ENCODE peak calls at places on chromosomes 11 and 22, in ten cellular contexts. One of them, this sample, is unnamed.
A peak's percentile ranks its signal among the peaks of the same experiment; 100 is the strongest.

GRCh38 chr11:110079726-110080125 is 13.5 kb upstream of the ZC3H12C start:
- DNase-seq in thoracic aorta: no peak
- DNase-seq in endothelial cell: no peak
- DNase-seq in body of pancreas: no peak
- DNase-seq in A673: no peak
- DNase-seq in psoas muscle: no peak
- DNase-seq in fibroblast of villous mesenchyme: no peak
- DNase-seq in astrocyte of the spinal cord: no peak
- DNase-seq in CD4-positive, alpha-beta T cell: no peak
- DNase-seq in cardiac fibroblast: no peak
- DNase-seq in this sample: no peak

GRCh38 chr11:8440649-8441048 is 153.4 kb downstream of the STK33 start:
- DNase-seq in body of pancreas: no peak
- DNase-seq in CD4-positive, alpha-beta T cell: no peak
- DNase-seq in cardiac fibroblast: no peak
- DNase-seq in astrocyte of the spinal cord: no peak
- DNase-seq in endothelial cell: no peak
- DNase-seq in psoas muscle: no peak
- DNase-seq in fibroblast of villous mesenchyme: no peak
- DNase-seq in thoracic aorta: no peak
- DNase-seq in A673: no peak
- DNase-seq in this sample: no peak

GRCh38 chr11:85805387-85805786 is 5.6 kb downstream of the SYTL2 start:
- DNase-seq in body of pancreas: no peak
- DNase-seq in cardiac fibroblast: no peak
- DNase-seq in psoas muscle: no peak
- DNase-seq in endothelial cell: no peak
- DNase-seq in CD4-positive, alpha-beta T cell: no peak
- DNase-seq in fibroblast of villous mesenchyme: no peak
- DNase-seq in A673: no peak
- DNase-seq in astrocyte of the spinal cord: peak; percentile 39
- DNase-seq in thoracic aorta: no peak
- DNase-seq in this sample: no peak

GRCh38 chr11:134716582-134716981 is 304.5 kb upstream of the B3GAT1 start:
- DNase-seq in psoas muscle: no peak
- DNase-seq in cardiac fibroblast: no peak
- DNase-seq in A673: no peak
- DNase-seq in CD4-positive, alpha-beta T cell: no peak
- DNase-seq in fibroblast of villous mesenchyme: no peak
- DNase-seq in thoracic aorta: no peak
- DNase-seq in body of pancreas: no peak
- DNase-seq in endothelial cell: no peak
- DNase-seq in astrocyte of the spinal cord: no peak
- DNase-seq in this sample: no peak

GRCh38 chr11:63919267-63920125 is 2.5 kb upstream of the RCOR2 start:
- DNase-seq in body of pancreas: peak; percentile 30
- DNase-seq in astrocyte of the spinal cord: peak; percentile 37
- DNase-seq in cardiac fibroblast: peak; percentile 19
- DNase-seq in CD4-positive, alpha-beta T cell: no peak
- DNase-seq in psoas muscle: peak; percentile 69
- DNase-seq in fibroblast of villous mesenchyme: peak; percentile 35
- DNase-seq in A673: no peak
- DNase-seq in thoracic aorta: no peak
- DNase-seq in endothelial cell: no peak
- DNase-seq in this sample: no peak

GRCh38 chr11:120119121-120119520 is 18.8 kb downstream of the TRIM29 start:
- DNase-seq in A673: no peak
- DNase-seq in CD4-positive, alpha-beta T cell: no peak
- DNase-seq in body of pancreas: no peak
- DNase-seq in fibroblast of villous mesenchyme: no peak
- DNase-seq in astrocyte of the spinal cord: no peak
- DNase-seq in psoas muscle: no peak
- DNase-seq in cardiac fibroblast: no peak
- DNase-seq in endothelial cell: no peak
- DNase-seq in thoracic aorta: no peak
- DNase-seq in this sample: no peak

GRCh38 chr11:8100605-8101004 is 19.6 kb downstream of the TUB start:
- DNase-seq in thoracic aorta: no peak
- DNase-seq in A673: no peak
- DNase-seq in CD4-positive, alpha-beta T cell: no peak
- DNase-seq in psoas muscle: no peak
- DNase-seq in fibroblast of villous mesenchyme: no peak
- DNase-seq in cardiac fibroblast: no peak
- DNase-seq in astrocyte of the spinal cord: no peak
- DNase-seq in body of pancreas: no peak
- DNase-seq in endothelial cell: no peak
- DNase-seq in this sample: no peak

GRCh38 chr22:26170795-26171194 is 1.5 kb downstream of the SEZ6L start:
- DNase-seq in body of pancreas: peak; percentile 34
- DNase-seq in cardiac fibroblast: no peak
- DNase-seq in CD4-positive, alpha-beta T cell: no peak
- DNase-seq in fibroblast of villous mesenchyme: no peak
- DNase-seq in thoracic aorta: no peak
- DNase-seq in psoas muscle: no peak
- DNase-seq in astrocyte of the spinal cord: no peak
- DNase-seq in A673: peak; percentile 41
- DNase-seq in endothelial cell: peak; percentile 52
- DNase-seq in this sample: no peak

GRCh38 chr11:70225629-70226582 is 22.8 kb downstream of the FADD start:
- DNase-seq in CD4-positive, alpha-beta T cell: no peak
- DNase-seq in psoas muscle: peak; percentile 67
- DNase-seq in cardiac fibroblast: no peak
- DNase-seq in endothelial cell: no peak
- DNase-seq in astrocyte of the spinal cord: no peak
- DNase-seq in fibroblast of villous mesenchyme: no peak
- DNase-seq in A673: peak; percentile 62
- DNase-seq in body of pancreas: no peak
- DNase-seq in thoracic aorta: no peak
- DNase-seq in this sample: no peak

GRCh38 chr11:8775341-8776133 is 92.9 kb downstream of the RPL27A start:
- DNase-seq in thoracic aorta: no peak
- DNase-seq in CD4-positive, alpha-beta T cell: no peak
- DNase-seq in astrocyte of the spinal cord: no peak
- DNase-seq in psoas muscle: no peak
- DNase-seq in endothelial cell: no peak
- DNase-seq in cardiac fibroblast: no peak
- DNase-seq in fibroblast of villous mesenchyme: no peak
- DNase-seq in A673: no peak
- DNase-seq in body of pancreas: peak; percentile 65
- DNase-seq in this sample: no peak

GRCh38 chr11:105151936-105152554 is 12.5 kb upstream of the CARD18 start:
- DNase-seq in body of pancreas: no peak
- DNase-seq in astrocyte of the spinal cord: peak; percentile 55
- DNase-seq in thoracic aorta: no peak
- DNase-seq in cardiac fibroblast: peak; percentile 91
- DNase-seq in fibroblast of villous mesenchyme: peak; percentile 52
- DNase-seq in A673: no peak
- DNase-seq in psoas muscle: no peak
- DNase-seq in CD4-positive, alpha-beta T cell: no peak
- DNase-seq in endothelial cell: no peak
- DNase-seq in this sample: no peak

GRCh38 chr11:122138759-122139594 is 23.0 kb upstream of the BLID start:
- DNase-seq in psoas muscle: no peak
- DNase-seq in astrocyte of the spinal cord: no peak
- DNase-seq in CD4-positive, alpha-beta T cell: no peak
- DNase-seq in body of pancreas: no peak
- DNase-seq in A673: peak; percentile 27
- DNase-seq in fibroblast of villous mesenchyme: peak; percentile 86
- DNase-seq in thoracic aorta: no peak
- DNase-seq in cardiac fibroblast: no peak
- DNase-seq in endothelial cell: no peak
- DNase-seq in this sample: no peak

GRCh38 chr22:19674129-19674928 is 40.0 kb upstream of the SEPTIN5 start:
- DNase-seq in CD4-positive, alpha-beta T cell: no peak
- DNase-seq in astrocyte of the spinal cord: no peak
- DNase-seq in cardiac fibroblast: no peak
- DNase-seq in body of pancreas: no peak
- DNase-seq in fibroblast of villous mesenchyme: no peak
- DNase-seq in psoas muscle: no peak
- DNase-seq in A673: no peak
- DNase-seq in endothelial cell: no peak
- DNase-seq in thoracic aorta: no peak
- DNase-seq in this sample: no peak

GRCh38 chr11:1573077-1573846 is 1.2 kb upstream of the DUSP8 start:
- DNase-seq in cardiac fibroblast: no peak
- DNase-seq in body of pancreas: peak; percentile 74
- DNase-seq in astrocyte of the spinal cord: no peak
- DNase-seq in thoracic aorta: no peak
- DNase-seq in psoas muscle: no peak
- DNase-seq in fibroblast of villous mesenchyme: no peak
- DNase-seq in CD4-positive, alpha-beta T cell: no peak
- DNase-seq in endothelial cell: peak; percentile 16
- DNase-seq in A673: no peak
- DNase-seq in this sample: no peak

GRCh38 chr11:133509924-133510697 is 22.2 kb downstream of the OPCML start:
- DNase-seq in body of pancreas: no peak
- DNase-seq in fibroblast of villous mesenchyme: no peak
- DNase-seq in endothelial cell: no peak
- DNase-seq in CD4-positive, alpha-beta T cell: no peak
- DNase-seq in cardiac fibroblast: no peak
- DNase-seq in astrocyte of the spinal cord: no peak
- DNase-seq in A673: no peak
- DNase-seq in psoas muscle: no peak
- DNase-seq in thoracic aorta: no peak
- DNase-seq in this sample: no peak

GRCh38 chr11:74634537-74634936 is 42.2 kb downstream of the POLD3 start:
- DNase-seq in body of pancreas: peak; percentile 6
- DNase-seq in thoracic aorta: no peak
- DNase-seq in cardiac fibroblast: peak; percentile 81
- DNase-seq in psoas muscle: no peak
- DNase-seq in astrocyte of the spinal cord: peak; percentile 65
- DNase-seq in A673: peak; percentile 57
- DNase-seq in CD4-positive, alpha-beta T cell: no peak
- DNase-seq in endothelial cell: no peak
- DNase-seq in fibroblast of villous mesenchyme: peak; percentile 42
- DNase-seq in this sample: no peak
- TF ChIP-seq CTCF in body of pancreas: peak; percentile 59
- TF ChIP-seq CTCF in thoracic aorta: peak; percentile 19
- TF ChIP-seq CTCF in cardiac fibroblast: peak; percentile 40
- TF ChIP-seq CTCF in psoas muscle: peak; percentile 43
- TF ChIP-seq CTCF in astrocyte of the spinal cord: peak; percentile 53
- TF ChIP-seq CTCF in A673: peak; percentile 47
- TF ChIP-seq CTCF in CD4-positive, alpha-beta T cell: no peak
- TF ChIP-seq CTCF in endothelial cell: no peak
- TF ChIP-seq CTCF in fibroblast of villous mesenchyme: peak; percentile 49
- TF ChIP-seq CTCF in this sample: peak; percentile 72

DNA sequence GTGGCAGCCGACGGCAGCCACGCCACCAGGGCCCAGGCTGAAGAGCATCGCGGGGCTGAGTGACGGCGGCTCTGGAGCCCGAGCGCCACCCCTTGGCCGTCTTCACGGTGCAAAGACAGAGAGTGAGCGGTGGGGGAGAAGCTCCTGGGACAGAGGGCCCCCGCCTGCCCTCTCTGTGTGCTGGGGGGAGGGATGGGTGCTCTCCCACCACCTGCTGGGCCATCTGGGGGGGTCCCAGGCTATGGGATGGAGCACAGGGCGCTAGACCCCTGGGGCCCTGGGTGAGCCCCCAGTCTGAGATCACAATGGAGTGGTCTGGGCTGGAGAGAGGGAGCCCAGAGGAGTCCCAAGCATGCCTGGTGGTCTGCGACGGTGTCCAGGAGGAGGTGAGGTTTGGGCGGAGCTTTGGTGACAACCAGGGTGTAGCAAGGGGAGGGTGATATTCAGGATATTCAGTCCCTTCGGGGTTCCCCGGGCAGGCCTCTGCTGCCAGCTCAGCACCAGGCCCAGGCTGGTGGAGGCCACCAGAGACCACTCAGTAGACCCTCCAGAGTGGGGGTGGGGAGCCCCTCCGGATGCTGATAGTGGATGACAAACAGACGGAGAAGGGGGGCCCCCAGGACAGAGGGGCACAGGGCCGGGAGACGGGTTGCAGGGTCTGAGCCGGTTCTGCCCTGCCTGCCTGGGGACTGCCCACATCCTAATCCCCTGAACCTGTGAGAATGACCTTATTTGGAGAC is 78.1 kb upstream of the PRR5 start:
- DNase-seq in cardiac fibroblast: peak; percentile 40
- DNase-seq in endothelial cell: peak; percentile 70
- DNase-seq in psoas muscle: peak; percentile 36
- DNase-seq in body of pancreas: no peak
- DNase-seq in A673: peak; percentile 57
- DNase-seq in CD4-positive, alpha-beta T cell: no peak
- DNase-seq in thoracic aorta: no peak
- DNase-seq in astrocyte of the spinal cord: no peak
- DNase-seq in fibroblast of villous mesenchyme: no peak
- DNase-seq in this sample: no peak
- TF ChIP-seq CTCF in cardiac fibroblast: peak; percentile 73
- TF ChIP-seq CTCF in endothelial cell: no peak
- TF ChIP-seq CTCF in psoas muscle: no peak
- TF ChIP-seq CTCF in body of pancreas: no peak
- TF ChIP-seq CTCF in A673: peak; percentile 73
- TF ChIP-seq CTCF in CD4-positive, alpha-beta T cell: no peak
- TF ChIP-seq CTCF in thoracic aorta: no peak
- TF ChIP-seq CTCF in astrocyte of the spinal cord: peak; percentile 69
- TF ChIP-seq CTCF in fibroblast of villous mesenchyme: peak; percentile 11
- TF ChIP-seq CTCF in this sample: peak; percentile 84

DNA sequence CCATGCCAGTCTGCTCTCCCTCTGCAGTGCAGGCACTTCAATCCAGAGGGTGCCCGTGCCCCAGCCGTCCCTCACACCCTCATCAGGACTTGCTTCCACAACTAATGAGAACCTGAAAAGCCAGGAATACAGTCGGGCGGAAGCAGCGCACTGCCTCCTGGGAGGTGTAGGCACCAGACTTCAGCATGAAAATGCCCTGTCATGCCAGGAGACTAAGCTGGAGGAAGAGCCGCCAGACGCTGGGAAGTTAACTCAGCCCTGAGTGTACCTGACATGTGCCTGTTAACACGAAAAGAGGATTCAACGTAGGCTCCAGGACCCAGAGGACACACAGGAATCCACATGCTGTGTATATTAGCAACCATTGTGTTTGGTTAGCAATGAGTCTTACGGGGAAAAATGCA is 40.0 kb upstream of the FLI1 start:
- DNase-seq in astrocyte of the spinal cord: peak; percentile 85
- DNase-seq in endothelial cell: no peak
- DNase-seq in A673: no peak
- DNase-seq in psoas muscle: peak; percentile 58
- DNase-seq in fibroblast of villous mesenchyme: no peak
- DNase-seq in thoracic aorta: no peak
- DNase-seq in CD4-positive, alpha-beta T cell: no peak
- DNase-seq in body of pancreas: peak; percentile 88
- DNase-seq in cardiac fibroblast: peak; percentile 83
- DNase-seq in this sample: no peak
- TF ChIP-seq CTCF in astrocyte of the spinal cord: no peak
- TF ChIP-seq CTCF in endothelial cell: no peak
- TF ChIP-seq CTCF in A673: no peak
- TF ChIP-seq CTCF in psoas muscle: no peak
- TF ChIP-seq CTCF in fibroblast of villous mesenchyme: no peak
- TF ChIP-seq CTCF in thoracic aorta: no peak
- TF ChIP-seq CTCF in CD4-positive, alpha-beta T cell: no peak
- TF ChIP-seq CTCF in body of pancreas: peak; percentile 58
- TF ChIP-seq CTCF in cardiac fibroblast: no peak
- TF ChIP-seq CTCF in this sample: peak; percentile 45

DNA sequence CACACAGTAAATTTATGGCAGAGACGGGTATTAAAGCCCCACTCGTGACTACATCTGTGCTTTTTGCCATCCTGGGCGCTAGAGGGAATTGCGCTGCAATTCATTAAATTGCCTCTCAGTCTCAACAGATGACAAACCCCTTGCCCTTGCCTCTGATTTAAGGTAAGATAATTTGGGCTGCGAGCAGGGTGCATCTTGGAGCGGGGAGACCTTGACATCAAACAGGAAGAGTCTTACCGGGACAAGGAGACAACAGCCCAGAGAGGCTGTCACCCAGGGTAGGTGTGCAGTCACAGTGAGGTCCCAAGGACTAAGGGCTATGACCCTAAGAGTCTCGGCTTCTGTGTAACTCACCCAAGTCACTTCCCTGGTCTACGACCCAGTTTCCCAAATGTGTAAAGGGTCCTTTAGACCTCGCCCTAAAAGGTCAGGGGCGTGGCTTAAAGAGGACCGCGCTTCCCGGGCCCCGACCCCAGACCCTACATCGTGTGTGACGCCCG is 427 bp upstream of the TOM1 start:
- DNase-seq in A673: peak; percentile 44
- DNase-seq in fibroblast of villous mesenchyme: peak; percentile 74
- DNase-seq in endothelial cell: no peak
- DNase-seq in CD4-positive, alpha-beta T cell: peak; percentile 24
- DNase-seq in psoas muscle: no peak
- DNase-seq in body of pancreas: peak; percentile 28
- DNase-seq in thoracic aorta: no peak
- DNase-seq in astrocyte of the spinal cord: peak; percentile 22
- DNase-seq in cardiac fibroblast: no peak
- DNase-seq in this sample: no peak
- TF ChIP-seq CTCF in A673: no peak
- TF ChIP-seq CTCF in fibroblast of villous mesenchyme: no peak
- TF ChIP-seq CTCF in endothelial cell: no peak
- TF ChIP-seq CTCF in CD4-positive, alpha-beta T cell: peak; percentile 33
- TF ChIP-seq CTCF in psoas muscle: no peak
- TF ChIP-seq CTCF in body of pancreas: peak; percentile 12
- TF ChIP-seq CTCF in thoracic aorta: peak; percentile 40
- TF ChIP-seq CTCF in astrocyte of the spinal cord: no peak
- TF ChIP-seq CTCF in cardiac fibroblast: no peak
- TF ChIP-seq CTCF in this sample: no peak